ENCODE peak calls at places on chromosomes 2 and 18, in six cellular contexts. H is fibroblast of lung, P is fibroblast of mammary gland, Y is NCI-H774, M is ACHN, O is AG09319. E is an unnamed sample.

GRCh38 chr2:164438490-164439205 is 182.6 kb downstream of the GRB14 start:
- DNase-seq in H (no peak), P (no peak), Y (no peak), M (no peak), O (no peak), E (no peak)

GRCh38 chr2:108534577-108535379 is 508 bp downstream of the LIMS1 start:
- DNase-seq in H (peak), P (no peak), Y (no peak), M (peak), O (no peak), E (no peak)

GRCh38 chr2:163367825-163368582 is 367.8 kb downstream of the FIGN start:
- DNase-seq in H (no peak), P (no peak), Y (no peak), M (no peak), O (no peak), E (no peak)

GRCh38 chr2:28359222-28360065 is 33.2 kb upstream of the FOSL2 start:
- DNase-seq in H (peak), P (no peak), Y (no peak), M (no peak), O (no peak), E (no peak)

GRCh38 chr2:26184555-26185303 is 11.8 kb downstream of the GAREM2 start:
- DNase-seq in H (no peak), P (peak), Y (peak), M (peak), O (peak), E (no peak)

GRCh38 chr2:36607947-36608346 is 10.0 kb upstream of the FEZ2 start:
- DNase-seq in H (peak), P (no peak), Y (no peak), M (no peak), O (no peak), E (no peak)

GRCh38 chr2:27185331-27186026 is 26.4 kb upstream of the ATRAID start:
- DNase-seq in H (peak), P (peak), Y (no peak), M (no peak), O (peak), E (peak)

GRCh38 chr2:84938194-84938879 is 32.6 kb upstream of the KCMF1 start:
- DNase-seq in H (peak), P (peak), Y (no peak), M (no peak), O (no peak), E (peak)

GRCh38 chr2:113858764-113859163 is 31.1 kb upstream of the ACTR3 start:
- DNase-seq in H (peak), P (peak), Y (no peak), M (peak), O (no peak), E (peak)

GRCh38 chr2:238895361-238895882 is 47.5 kb downstream of the TWIST2 start:
- DNase-seq in H (peak), P (peak), Y (no peak), M (no peak), O (no peak), E (no peak)

GRCh38 chr18:71919211-71919610 is 624.9 kb downstream of the CBLN2 start:
- DNase-seq in H (no peak), P (no peak), Y (no peak), M (no peak), O (no peak), E (no peak)

GRCh38 chr2:227482638-227483340 is 10.8 kb downstream of the AGFG1 start:
- DNase-seq in H (peak), P (peak), Y (no peak), M (no peak), O (no peak), E (no peak)

GRCh38 chr2:201978988-201979387 is 54.7 kb upstream of the FZD7 start:
- DNase-seq in H (no peak), P (no peak), Y (no peak), M (no peak), O (no peak), E (no peak)

GRCh38 chr2:137964859-137965459 is 686 bp downstream of the HNMT start:
- DNase-seq in H (peak), P (no peak), Y (no peak), M (no peak), O (no peak), E (no peak)

GRCh38 chr18:31206064-31206463 is 43.4 kb upstream of the DSC1 start:
- DNase-seq in H (no peak), P (no peak), Y (no peak), M (no peak), O (no peak), E (no peak)

GRCh38 chr2:23663730-23664005 is 263.3 kb downstream of the ATAD2B start:
- DNase-seq in H (no peak), P (no peak), Y (no peak), M (no peak), O (no peak), E (no peak)